ENCODE peak calls at places on chromosomes 6 and 20, in six cellular contexts. One of them, this sample, is unnamed.

GRCh38 chr6:34004706-34005105 is 141.2 kb downstream of the GRM4 start:
- DNase-seq in esophagus muscularis mucosa: no peak
- DNase-seq in transverse colon: no peak
- DNase-seq in A549: no peak
- DNase-seq in HepG2: no peak
- DNase-seq in tibial nerve: no peak
- DNase-seq in this sample: peak

GRCh38 chr6:159360306-159360705 is 191.1 kb downstream of the FNDC1 start:
- DNase-seq in esophagus muscularis mucosa: peak
- DNase-seq in transverse colon: no peak
- DNase-seq in A549: no peak
- DNase-seq in HepG2: no peak
- DNase-seq in tibial nerve: no peak
- DNase-seq in this sample: no peak

GRCh38 chr6:28985396-28986164 is 19.5 kb downstream of the ZNF311 start:
- DNase-seq in esophagus muscularis mucosa: peak
- DNase-seq in transverse colon: peak
- DNase-seq in A549: peak
- DNase-seq in HepG2: peak
- DNase-seq in tibial nerve: peak
- DNase-seq in this sample: peak

GRCh38 chr20:5531318-5532081 is 214.7 kb upstream of the PROKR2 start:
- DNase-seq in esophagus muscularis mucosa: no peak
- DNase-seq in transverse colon: no peak
- DNase-seq in A549: no peak
- DNase-seq in HepG2: no peak
- DNase-seq in tibial nerve: no peak
- DNase-seq in this sample: no peak

GRCh38 chr6:33211666-33212422 is 3.5 kb downstream of the RING1 start:
- DNase-seq in esophagus muscularis mucosa: no peak
- DNase-seq in transverse colon: no peak
- DNase-seq in A549: no peak
- DNase-seq in HepG2: no peak
- DNase-seq in tibial nerve: no peak
- DNase-seq in this sample: no peak

GRCh38 chr6:14337157-14337556 is 219.6 kb downstream of the CD83 start:
- DNase-seq in esophagus muscularis mucosa: no peak
- DNase-seq in transverse colon: no peak
- DNase-seq in A549: no peak
- DNase-seq in HepG2: no peak
- DNase-seq in tibial nerve: no peak
- DNase-seq in this sample: no peak

GRCh38 chr6:140052757-140053729 is 678.6 kb upstream of the CITED2 start:
- DNase-seq in esophagus muscularis mucosa: no peak
- DNase-seq in transverse colon: no peak
- DNase-seq in A549: no peak
- DNase-seq in HepG2: no peak
- DNase-seq in tibial nerve: no peak
- DNase-seq in this sample: no peak

GRCh38 chr20:11411765-11412164 is 505.9 kb upstream of the BTBD3 start:
- DNase-seq in esophagus muscularis mucosa: peak
- DNase-seq in transverse colon: no peak
- DNase-seq in A549: no peak
- DNase-seq in HepG2: no peak
- DNase-seq in tibial nerve: no peak
- DNase-seq in this sample: no peak

GRCh38 chr6:52497652-52498408 is 77.7 kb downstream of the EFHC1 start:
- DNase-seq in esophagus muscularis mucosa: no peak
- DNase-seq in transverse colon: peak
- DNase-seq in A549: no peak
- DNase-seq in HepG2: no peak
- DNase-seq in tibial nerve: peak
- DNase-seq in this sample: no peak
- TF ChIP-seq EP300 in esophagus muscularis mucosa: no peak
- TF ChIP-seq EP300 in transverse colon: no peak
- TF ChIP-seq EP300 in A549: no peak
- TF ChIP-seq EP300 in HepG2: no peak
- TF ChIP-seq EP300 in tibial nerve: peak
- TF ChIP-seq EP300 in this sample: no peak

DNA sequence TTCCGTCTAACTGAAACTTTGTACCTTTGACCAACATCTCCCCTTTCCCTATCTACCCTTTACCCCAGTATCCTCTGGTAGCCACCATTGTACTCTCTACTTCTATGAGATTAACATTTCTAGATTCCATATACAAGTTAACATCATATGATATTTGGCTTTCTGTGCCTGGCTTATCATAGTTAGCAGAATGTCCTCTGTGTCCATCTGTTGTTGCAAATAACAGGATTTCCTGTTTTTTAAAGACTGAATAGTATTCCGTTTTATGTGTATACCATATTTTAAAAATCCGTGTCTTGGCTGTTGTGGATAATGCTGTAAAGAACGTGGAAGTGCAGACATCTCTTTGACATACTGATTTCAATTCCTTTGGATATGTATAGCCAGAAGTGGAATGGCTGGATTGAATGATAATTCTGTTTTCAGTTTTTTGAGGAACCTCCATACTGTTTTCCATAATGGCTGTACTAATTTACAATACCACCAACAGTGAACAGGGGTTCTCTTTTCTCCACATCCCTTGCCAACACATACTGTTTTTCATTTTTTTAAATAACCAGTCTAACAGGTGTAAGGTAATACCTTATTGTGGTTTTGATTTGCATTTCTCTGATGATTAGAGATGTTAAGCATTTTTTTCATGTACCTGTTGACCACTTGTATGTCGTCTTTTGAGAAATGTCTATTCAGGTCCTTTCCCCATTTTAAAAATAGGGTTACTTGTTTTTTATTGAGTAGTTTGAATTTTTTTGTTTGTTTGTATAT is 53.8 kb downstream of the CDC5L start:
- DNase-seq in esophagus muscularis mucosa: no peak
- DNase-seq in transverse colon: no peak
- DNase-seq in A549: no peak
- DNase-seq in HepG2: no peak
- DNase-seq in tibial nerve: no peak
- DNase-seq in this sample: no peak
- TF ChIP-seq EP300 in esophagus muscularis mucosa: no peak
- TF ChIP-seq EP300 in transverse colon: no peak
- TF ChIP-seq EP300 in A549: no peak
- TF ChIP-seq EP300 in HepG2: no peak
- TF ChIP-seq EP300 in tibial nerve: no peak
- TF ChIP-seq EP300 in this sample: no peak

DNA sequence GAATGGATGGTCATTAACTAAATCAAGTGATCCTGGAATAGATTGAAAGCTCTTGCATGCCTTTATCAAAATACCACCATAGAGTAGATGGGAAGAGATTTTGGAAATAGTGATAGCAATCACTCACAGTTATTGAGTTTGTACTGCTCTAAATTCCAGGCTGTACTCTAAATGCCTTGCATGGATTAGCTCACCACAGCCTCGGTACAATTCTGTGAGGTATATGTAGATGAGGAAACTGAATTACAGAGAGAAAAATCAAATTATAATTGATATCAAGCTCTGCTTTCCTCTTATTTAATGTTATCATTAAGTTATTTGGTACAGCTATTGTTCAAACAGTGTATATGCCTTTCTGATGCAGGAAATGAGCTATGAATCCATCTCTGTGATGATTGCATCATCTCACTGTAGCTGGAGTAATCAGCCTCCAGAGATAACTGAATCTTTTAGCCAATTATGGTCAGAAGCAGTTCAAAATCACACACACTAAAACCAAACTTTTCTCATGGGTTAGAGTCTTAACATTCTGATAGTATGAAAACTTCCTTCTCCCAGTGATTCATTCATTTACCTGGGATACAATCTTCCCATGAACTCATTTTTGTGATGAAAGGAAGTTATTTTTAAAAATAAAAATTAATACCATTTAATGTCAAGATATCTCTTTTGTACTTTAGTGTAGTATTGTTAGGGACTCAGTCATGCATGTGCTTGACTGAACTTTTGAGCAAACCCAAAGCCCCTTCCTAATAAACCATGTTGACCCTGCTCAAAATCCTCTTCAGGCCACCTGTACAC is 52.1 kb downstream of the RNF217 start:
- DNase-seq in esophagus muscularis mucosa: no peak
- DNase-seq in transverse colon: no peak
- DNase-seq in A549: no peak
- DNase-seq in HepG2: no peak
- DNase-seq in tibial nerve: no peak
- DNase-seq in this sample: no peak
- TF ChIP-seq EP300 in esophagus muscularis mucosa: no peak
- TF ChIP-seq EP300 in transverse colon: no peak
- TF ChIP-seq EP300 in A549: no peak
- TF ChIP-seq EP300 in HepG2: no peak
- TF ChIP-seq EP300 in tibial nerve: no peak
- TF ChIP-seq EP300 in this sample: no peak

DNA sequence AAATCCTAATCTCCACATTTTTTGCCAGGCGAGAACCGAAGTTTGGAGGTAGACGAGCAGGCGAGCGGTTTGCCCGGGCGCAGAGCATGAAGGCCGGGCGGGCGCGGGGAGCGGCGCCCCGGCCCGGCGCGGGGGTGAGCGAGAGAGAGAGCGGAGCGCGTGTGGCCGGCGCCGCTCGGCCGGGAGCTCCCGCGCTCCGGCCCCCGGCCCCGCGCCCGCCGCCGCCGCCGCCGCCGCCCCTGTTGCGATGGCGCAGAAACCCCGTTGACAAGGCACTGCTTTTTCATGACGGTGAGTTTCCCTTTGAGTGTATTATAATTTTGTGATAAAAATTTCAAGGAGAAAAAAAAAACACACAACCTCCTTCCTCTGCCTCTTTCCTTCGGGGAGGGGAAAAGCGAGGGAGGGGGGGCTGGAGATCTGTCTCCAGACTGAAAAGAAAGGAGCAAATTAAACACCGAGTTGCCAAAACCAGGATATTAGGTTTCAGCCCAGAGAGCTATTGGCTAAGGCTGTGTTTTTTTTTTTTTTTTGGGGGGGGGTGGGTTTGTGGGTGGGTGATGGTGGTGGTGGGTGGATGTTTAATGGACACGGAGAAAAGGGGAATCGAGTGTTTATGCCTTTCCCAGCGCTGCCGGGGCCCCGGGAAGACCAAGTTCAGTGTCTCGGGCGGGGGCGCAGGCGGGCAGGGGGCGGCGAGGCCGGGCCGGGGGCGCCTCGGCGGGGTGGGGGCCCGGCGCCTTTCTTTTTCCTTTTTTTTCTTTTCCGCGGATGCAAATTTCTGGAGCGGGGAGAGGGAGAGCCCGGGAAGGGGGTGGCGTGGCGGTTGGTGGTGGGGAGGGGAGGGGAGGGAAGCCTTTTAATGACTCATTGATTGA is at the start of gene BICRAL:
- DNase-seq in esophagus muscularis mucosa: no peak
- DNase-seq in transverse colon: peak
- DNase-seq in A549: peak
- DNase-seq in HepG2: peak
- DNase-seq in tibial nerve: peak
- DNase-seq in this sample: peak
- TF ChIP-seq EP300 in esophagus muscularis mucosa: no peak
- TF ChIP-seq EP300 in transverse colon: no peak
- TF ChIP-seq EP300 in A549: no peak
- TF ChIP-seq EP300 in HepG2: no peak
- TF ChIP-seq EP300 in tibial nerve: peak
- TF ChIP-seq EP300 in this sample: no peak

GRCh38 chr6:167130712-167131684 is 8.1 kb downstream of the CCR6 start:
- DNase-seq in esophagus muscularis mucosa: no peak
- DNase-seq in transverse colon: no peak
- DNase-seq in A549: no peak
- DNase-seq in HepG2: peak
- DNase-seq in tibial nerve: no peak
- DNase-seq in this sample: no peak
- TF ChIP-seq EP300 in esophagus muscularis mucosa: no peak
- TF ChIP-seq EP300 in transverse colon: no peak
- TF ChIP-seq EP300 in A549: no peak
- TF ChIP-seq EP300 in HepG2: no peak
- TF ChIP-seq EP300 in tibial nerve: no peak
- TF ChIP-seq EP300 in this sample: no peak

GRCh38 chr6:87932361-87932760 is 115.3 kb upstream of the SPACA1 start:
- DNase-seq in esophagus muscularis mucosa: no peak
- DNase-seq in transverse colon: no peak
- DNase-seq in A549: no peak
- DNase-seq in HepG2: peak
- DNase-seq in tibial nerve: no peak
- DNase-seq in this sample: no peak

GRCh38 chr6:87926687-87927086 is 121.0 kb upstream of the SPACA1 start:
- DNase-seq in esophagus muscularis mucosa: no peak
- DNase-seq in transverse colon: no peak
- DNase-seq in A549: no peak
- DNase-seq in HepG2: no peak
- DNase-seq in tibial nerve: no peak
- DNase-seq in this sample: no peak

GRCh38 chr6:87925373-87926060 is 122.1 kb upstream of the SPACA1 start:
- DNase-seq in esophagus muscularis mucosa: no peak
- DNase-seq in transverse colon: peak
- DNase-seq in A549: no peak
- DNase-seq in HepG2: no peak
- DNase-seq in tibial nerve: no peak
- DNase-seq in this sample: peak

GRCh38 chr6:87926072-87926471 is 121.6 kb upstream of the SPACA1 start:
- DNase-seq in esophagus muscularis mucosa: no peak
- DNase-seq in transverse colon: no peak
- DNase-seq in A549: no peak
- DNase-seq in HepG2: no peak
- DNase-seq in tibial nerve: no peak
- DNase-seq in this sample: no peak

GRCh38 chr6:87929843-87930288 is 117.8 kb upstream of the SPACA1 start:
- DNase-seq in esophagus muscularis mucosa: no peak
- DNase-seq in transverse colon: peak
- DNase-seq in A549: peak
- DNase-seq in HepG2: peak
- DNase-seq in tibial nerve: peak
- DNase-seq in this sample: peak
- TF ChIP-seq EP300 in esophagus muscularis mucosa: no peak
- TF ChIP-seq EP300 in transverse colon: no peak
- TF ChIP-seq EP300 in A549: no peak
- TF ChIP-seq EP300 in HepG2: no peak
- TF ChIP-seq EP300 in tibial nerve: no peak
- TF ChIP-seq EP300 in this sample: no peak

DNA sequence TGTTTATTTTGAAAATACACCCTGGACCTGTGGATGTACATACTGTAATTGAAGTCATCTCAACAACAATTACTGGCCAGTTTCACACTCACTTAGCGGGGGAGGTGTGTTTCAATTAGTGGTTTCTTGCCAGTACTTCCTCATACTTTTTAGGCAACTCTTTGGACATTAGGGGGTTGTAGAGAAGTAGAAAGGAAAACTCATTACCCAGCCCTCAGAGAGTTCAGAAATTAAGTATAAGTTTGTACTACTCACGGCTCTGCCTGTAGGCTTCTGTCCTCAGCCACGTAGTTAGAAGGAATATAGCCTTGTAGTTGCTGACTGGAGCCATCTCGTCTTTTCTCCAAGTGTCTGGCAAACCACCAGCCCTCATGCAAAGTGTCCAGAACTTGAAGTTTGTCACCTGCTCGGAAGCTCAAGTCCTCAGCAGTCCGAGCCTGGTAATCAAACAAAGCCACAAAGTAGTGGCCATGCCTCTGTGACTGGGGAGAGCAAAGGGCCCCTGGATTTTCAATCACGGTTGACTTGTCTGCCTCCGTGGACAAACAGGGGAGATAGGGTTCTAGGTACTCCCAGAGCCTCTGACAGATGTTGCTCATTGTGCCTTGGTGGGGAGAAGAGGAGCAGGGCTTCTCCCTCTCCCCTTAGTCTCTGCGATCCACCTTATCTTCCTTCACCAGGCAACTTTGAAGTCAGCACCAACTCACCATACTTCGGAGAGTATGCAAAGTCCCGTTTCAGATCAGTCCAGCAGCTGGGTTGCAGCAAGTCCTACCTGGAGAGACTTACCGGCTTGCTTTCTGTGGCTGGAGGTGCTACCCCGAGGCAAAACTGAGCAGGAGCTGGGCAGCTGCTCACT is 749 bp downstream of the FRK start:
- DNase-seq in esophagus muscularis mucosa: no peak
- DNase-seq in transverse colon: peak
- DNase-seq in A549: no peak
- DNase-seq in HepG2: peak
- DNase-seq in tibial nerve: no peak
- DNase-seq in this sample: peak
- TF ChIP-seq EP300 in esophagus muscularis mucosa: no peak
- TF ChIP-seq EP300 in transverse colon: no peak
- TF ChIP-seq EP300 in A549: no peak
- TF ChIP-seq EP300 in HepG2: no peak
- TF ChIP-seq EP300 in tibial nerve: no peak
- TF ChIP-seq EP300 in this sample: no peak